ENCODE peak calls at places on chromosome 15, in eight cellular contexts. I is pons, D is Daoy, W is GM23248, M is neural progenitor cell, U is DMS53, V is PC-3, B is nephron progenitor cell. A is an unnamed sample.

GRCh38 chr15:99929266-99929665 is 196.0 kb upstream of the LYSMD4 start:
- DNase-seq in I (no peak), D (no peak), W (no peak), M (peak), U (no peak), V (no peak), B (no peak), A (no peak)

GRCh38 chr15:68781766-68782588 is 38.7 kb downstream of the ANP32A start:
- DNase-seq in I (no peak), D (no peak), W (no peak), M (no peak), U (no peak), V (no peak), B (no peak), A (peak)

GRCh38 chr15:61033938-61034792 is 194.9 kb downstream of the RORA start:
- DNase-seq in I (no peak), D (no peak), W (peak), M (no peak), U (no peak), V (no peak), B (no peak), A (peak)

GRCh38 chr15:70088887-70089691 is 8.6 kb downstream of the TLE3 start:
- DNase-seq in I (no peak), D (peak), W (peak), M (no peak), U (no peak), V (no peak), B (peak), A (no peak)

GRCh38 chr15:64443747-64444621 is 16.4 kb upstream of the ZNF609 start:
- DNase-seq in I (no peak), D (peak), W (peak), M (no peak), U (peak), V (peak), B (no peak), A (peak)

GRCh38 chr15:68420186-68420684 is 11.7 kb downstream of the ITGA11 start:
- DNase-seq in I (no peak), D (no peak), W (peak), M (peak), U (no peak), V (peak), B (peak), A (no peak)

GRCh38 chr15:44299997-44300396 is 11.5 kb downstream of the GOLM2 start:
- DNase-seq in I (no peak), D (no peak), W (no peak), M (no peak), U (no peak), V (no peak), B (no peak), A (no peak)

GRCh38 chr15:100877551-100877950 is 2.1 kb upstream of the ALDH1A3 start:
- DNase-seq in I (no peak), D (no peak), W (no peak), M (no peak), U (peak), V (peak), B (no peak), A (no peak)

GRCh38 chr15:90230071-90230494 is 3.7 kb downstream of the CIB1 start:
- DNase-seq in I (no peak), D (no peak), W (no peak), M (no peak), U (no peak), V (no peak), B (no peak), A (no peak)

GRCh38 chr15:22806156-22806555 is 19.7 kb downstream of the NIPA1 start:
- DNase-seq in I (peak), D (no peak), W (no peak), M (no peak), U (no peak), V (no peak), B (no peak), A (no peak)

GRCh38 chr15:87955284-87955909 is 301.1 kb downstream of the NTRK3 start:
- DNase-seq in I (no peak), D (no peak), W (no peak), M (no peak), U (no peak), V (no peak), B (no peak), A (no peak)

GRCh38 chr15:92662797-92663196 is 7.2 kb upstream of the FAM174B start:
- DNase-seq in I (no peak), D (no peak), W (no peak), M (no peak), U (no peak), V (peak), B (no peak), A (no peak)

GRCh38 chr15:51130344-51130743 is 35.6 kb upstream of the TNFAIP8L3 start:
- DNase-seq in I (no peak), D (no peak), W (no peak), M (no peak), U (no peak), V (no peak), B (no peak), A (no peak)

GRCh38 chr15:22827125-22827524 is 11.3 kb upstream of the NIPA2 start:
- DNase-seq in I (no peak), D (no peak), W (no peak), M (no peak), U (no peak), V (no peak), B (no peak), A (no peak)

GRCh38 chr15:51403072-51403878 is 61.8 kb downstream of the GLDN start:
- DNase-seq in I (peak), D (peak), W (peak), M (peak), U (peak), V (peak), B (peak), A (peak)

GRCh38 chr15:71390101-71390500 is 274.8 kb downstream of the THSD4 start:
- DNase-seq in I (no peak), D (no peak), W (no peak), M (peak), U (peak), V (peak), B (no peak), A (no peak)

GRCh38 chr15:58361291-58361759 is 70.5 kb upstream of the LIPC start:
- DNase-seq in I (peak), D (peak), W (peak), M (no peak), U (peak), V (peak), B (no peak), A (no peak)

GRCh38 chr15:32872606-32873291 is 154.9 kb downstream of the GREM1 start:
- DNase-seq in I (no peak), D (no peak), W (peak), M (no peak), U (no peak), V (no peak), B (no peak), A (no peak)

GRCh38 chr15:27527490-27528067 is 556.6 kb downstream of the GABRG3 start:
- DNase-seq in I (no peak), D (no peak), W (no peak), M (peak), U (peak), V (no peak), B (no peak), A (no peak)

GRCh38 chr15:74821091-74821789 is 5.2 kb upstream of the CPLX3 start:
- DNase-seq in I (no peak), D (no peak), W (peak), M (peak), U (no peak), V (no peak), B (no peak), A (no peak)

GRCh38 chr15:78714890-78715289 is 73.9 kb upstream of the CHRNB4 start:
- DNase-seq in I (no peak), D (peak), W (peak), M (no peak), U (peak), V (peak), B (no peak), A (no peak)

GRCh38 chr15:57911247-57911646 is 154.3 kb downstream of the ALDH1A2 start:
- DNase-seq in I (no peak), D (no peak), W (no peak), M (no peak), U (no peak), V (no peak), B (peak), A (peak)

GRCh38 chr15:64029111-64029510 is 17.2 kb downstream of the DAPK2 start:
- DNase-seq in I (peak), D (no peak), W (no peak), M (peak), U (no peak), V (no peak), B (no peak), A (no peak)

GRCh38 chr15:90558182-90558581 is 28.5 kb downstream of the CRTC3 start:
- DNase-seq in I (peak), D (no peak), W (peak), M (no peak), U (no peak), V (no peak), B (no peak), A (peak)

GRCh38 chr15:76345880-76346665 is 9.5 kb downstream of the ISL2 start:
- DNase-seq in I (no peak), D (peak), W (peak), M (peak), U (peak), V (peak), B (no peak), A (no peak)

GRCh38 chr15:74409225-74409624 is 24.5 kb downstream of the SEMA7A start:
- DNase-seq in I (no peak), D (no peak), W (no peak), M (no peak), U (no peak), V (no peak), B (no peak), A (no peak)

GRCh38 chr15:89140595-89140994 is 52.3 kb downstream of the ABHD2 start:
- DNase-seq in I (no peak), D (no peak), W (no peak), M (no peak), U (no peak), V (no peak), B (no peak), A (no peak)

GRCh38 chr15:50247819-50248650 is 17.5 kb downstream of the HDC start:
- DNase-seq in I (peak), D (peak), W (no peak), M (no peak), U (peak), V (no peak), B (no peak), A (no peak)

GRCh38 chr15:44882499-44882968 is 74.0 kb upstream of the TERB2 start:
- DNase-seq in I (no peak), D (peak), W (no peak), M (no peak), U (no peak), V (peak), B (no peak), A (no peak)

GRCh38 chr15:63402498-63403253 is 21.0 kb upstream of the CA12 start:
- DNase-seq in I (peak), D (peak), W (peak), M (peak), U (peak), V (peak), B (no peak), A (peak)

GRCh38 chr15:82540984-82541431 is 751 bp upstream of the RPS17 start:
- DNase-seq in I (no peak), D (no peak), W (peak), M (peak), U (no peak), V (no peak), B (no peak), A (no peak)

GRCh38 chr15:51589881-51590570 is 32.5 kb downstream of the DMXL2 start:
- DNase-seq in I (no peak), D (no peak), W (no peak), M (no peak), U (no peak), V (no peak), B (no peak), A (no peak)

A was measured in endothelial cell of umbilical vein.